ENCODE peak calls at places on chromosomes 1 and 21, in seven cellular contexts. H is GM23248, W is neural progenitor cell, Z is MM.1S, Y is SK-N-SH, U is HCT116, S is GM23338. L is an unnamed sample.

GRCh38 chr1:11176081-11176706 is 13.0 kb upstream of the ANGPTL7 start:
- DNase-seq in H (peak; percentile 12), W (no peak), Z (no peak), Y (no peak), U (no peak), S (no peak), L (no peak)

GRCh38 chr1:68141079-68141800 is 90.8 kb upstream of the DIRAS3 start:
- DNase-seq in H (peak; percentile 34), W (peak; percentile 52), Z (no peak), Y (no peak), U (no peak), S (peak; percentile 63), L (peak; percentile 24)

GRCh38 chr1:203698144-203698543 is 66.8 kb upstream of the LAX1 start:
- DNase-seq in H (no peak), W (no peak), Z (no peak), Y (no peak), U (no peak), S (no peak), L (no peak)

GRCh38 chr1:24150228-24151174 is 7.6 kb upstream of the IL22RA1 start:
- DNase-seq in H (peak; percentile 84), W (peak; percentile 88), Z (peak; percentile 83), Y (peak; percentile 86), U (peak; percentile 85), S (peak; percentile 96), L (peak; percentile 94)

GRCh38 chr1:223712856-223713494 is 636 bp downstream of the CAPN2 start:
- DNase-seq in H (peak; percentile 58), W (peak; percentile 41), Z (no peak), Y (no peak), U (no peak), S (no peak), L (no peak)

GRCh38 chr1:113542221-113542701 is 151.9 kb downstream of the MAGI3 start:
- DNase-seq in H (peak; percentile 88), W (no peak), Z (no peak), Y (no peak), U (no peak), S (no peak), L (peak; percentile 23)

GRCh38 chr1:67831850-67832513 is 1.3 kb downstream of the GNG12 start:
- DNase-seq in H (peak; percentile 91), W (peak; percentile 55), Z (no peak), Y (peak; percentile 75), U (peak; percentile 40), S (peak; percentile 47), L (peak; percentile 72)

GRCh38 chr1:209870151-209870831 is 42.5 kb downstream of the UTP25 start:
- DNase-seq in H (peak; percentile 58), W (no peak), Z (no peak), Y (no peak), U (no peak), S (no peak), L (no peak)

GRCh38 chr1:207389728-207390464 is 64.2 kb upstream of the CR2 start:
- DNase-seq in H (peak; percentile 89), W (no peak), Z (no peak), Y (no peak), U (peak; percentile 75), S (no peak), L (no peak)

GRCh38 chr1:185721553-185721952 is 12.6 kb upstream of the HMCN1 start:
- DNase-seq in H (peak; percentile 6), W (no peak), Z (no peak), Y (no peak), U (no peak), S (no peak), L (no peak)

GRCh38 chr1:173903827-173904226 is 13.3 kb downstream of the SERPINC1 start:
- DNase-seq in H (no peak), W (no peak), Z (no peak), Y (no peak), U (no peak), S (no peak), L (no peak)

GRCh38 chr1:44134071-44134920 is 7.1 kb downstream of the KLF18 start:
- DNase-seq in H (no peak), W (no peak), Z (no peak), Y (no peak), U (no peak), S (no peak), L (no peak)

GRCh38 chr1:119181236-119181635 is 40.8 kb upstream of the WARS2 start:
- DNase-seq in H (no peak), W (no peak), Z (no peak), Y (no peak), U (no peak), S (no peak), L (no peak)

GRCh38 chr21:39911286-39911685 is 44.0 kb downstream of the PCP4 start:
- DNase-seq in H (no peak), W (peak; percentile 19), Z (peak; percentile 61), Y (no peak), U (no peak), S (peak; percentile 60), L (no peak)

GRCh38 chr1:246117066-246117791 is 389.9 kb downstream of the SMYD3 start:
- DNase-seq in H (peak; percentile 63), W (peak; percentile 60), Z (peak; percentile 31), Y (peak; percentile 57), U (no peak), S (peak; percentile 72), L (peak; percentile 61)

DNA sequence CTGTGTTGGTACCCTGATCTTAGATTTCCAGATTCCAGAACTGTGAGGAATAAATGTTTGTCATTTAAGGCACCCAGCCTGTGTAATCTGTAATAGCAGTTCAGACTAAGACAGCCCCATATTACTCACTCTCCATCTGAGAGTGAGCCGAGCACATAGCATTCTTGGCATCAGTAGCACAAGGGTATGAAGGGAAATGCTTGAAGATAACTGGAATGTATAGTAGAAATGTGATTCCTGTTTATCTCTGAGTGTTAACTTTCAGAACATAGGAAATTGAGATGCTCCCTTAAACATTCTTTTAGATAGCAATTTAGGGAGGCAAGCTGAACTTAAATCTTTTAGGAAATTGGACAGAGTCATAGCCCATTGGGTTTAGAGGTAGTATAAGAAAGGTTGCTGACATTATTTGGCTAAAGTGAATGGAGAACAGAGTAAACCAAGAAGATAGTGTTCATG is 73.4 kb downstream of the LRRC8D start:
- DNase-seq in H (peak; percentile 93), W (no peak), Z (no peak), Y (no peak), U (no peak), S (no peak), L (no peak)
- TF ChIP-seq EZH2phosphoT487 in H (no peak), W (no peak), Z (no peak), Y (no peak), U (no peak), S (no peak), L (no peak)

GRCh38 chr1:19465123-19465522 is 20.2 kb downstream of the CAPZB start:
- DNase-seq in H (peak; percentile 88), W (no peak), Z (no peak), Y (no peak), U (no peak), S (no peak), L (no peak)

GRCh38 chr1:19466112-19466561 is 19.2 kb downstream of the CAPZB start:
- DNase-seq in H (no peak), W (no peak), Z (no peak), Y (no peak), U (no peak), S (no peak), L (no peak)

GRCh38 chr1:19467199-19468187 is 17.8 kb downstream of the CAPZB start:
- DNase-seq in H (no peak), W (peak; percentile 40), Z (no peak), Y (no peak), U (no peak), S (no peak), L (peak; percentile 50)

GRCh38 chr1:19463204-19463803 is 22.0 kb downstream of the CAPZB start:
- DNase-seq in H (no peak), W (no peak), Z (peak; percentile 34), Y (no peak), U (no peak), S (no peak), L (no peak)

GRCh38 chr1:19465650-19466049 is 19.7 kb downstream of the CAPZB start:
- DNase-seq in H (no peak), W (no peak), Z (no peak), Y (no peak), U (no peak), S (no peak), L (no peak)
- H3K4me1 ChIP-seq in H (peaks cover 47% of the 10 kb centered on the region), W (peaks cover 50% of the 10 kb centered on the region), Z (peaks cover 9% of the 10 kb centered on the region), Y (peaks cover 42% of the 10 kb centered on the region), U (peaks cover 21% of the 10 kb centered on the region), S (peaks cover 82% of the 10 kb centered on the region), L (peaks cover 51% of the 10 kb centered on the region)

GRCh38 chr1:19675797-19676196 is 11.1 kb downstream of the HTR6 start:
- DNase-seq in H (no peak), W (no peak), Z (no peak), Y (no peak), U (no peak), S (no peak), L (no peak)
- H3K27me3 ChIP-seq in H (no peaks in the 10 kb centered on the region), W (peaks cover 18% of the 10 kb centered on the region), Z (peaks cover 28% of the 10 kb centered on the region), Y (no peaks in the 10 kb centered on the region), U (peaks cover 5% of the 10 kb centered on the region), S (no peaks in the 10 kb centered on the region), L (peaks cover 5% of the 10 kb centered on the region)

GRCh38 chr21:30620080-30620479 is 347 bp upstream of the KRTAP20-4 start:
- DNase-seq in H (no peak), W (no peak), Z (no peak), Y (no peak), U (no peak), S (no peak), L (no peak)
- TF ChIP-seq EZH2phosphoT487 in H (no peak), W (no peak), Z (no peak), Y (no peak), U (no peak), S (no peak), L (no peak)

L was measured in hepatocyte.